ENCODE peak calls at places on chromosomes 6 and 20, in six cellular contexts. S is ovary, X is endothelial cell of umbilical vein, C is sigmoid colon, J is heart left ventricle, A is stomach. Y is an unnamed sample. For H3K4me1, the result is how much of the 10 kb centered on the place peaks cover.

GRCh38 chr6:2225422-2226392 is 19.7 kb downstream of the GMDS start:
- DNase-seq in C (no peak), S (no peak), X (peak), J (no peak), A (peak), Y (no peak)

GRCh38 chr20:2599265-2600060 is 53.0 kb upstream of the NOP56 start:
- DNase-seq in S (no peak), A (no peak), J (no peak), C (no peak), X (no peak), Y (no peak)

GRCh38 chr6:14053776-14054175 is 63.8 kb upstream of the CD83 start:
- DNase-seq in S (no peak), X (no peak), A (no peak), C (no peak), J (no peak), Y (no peak)

GRCh38 chr6:155247618-155248017 is 16.2 kb upstream of the CLDN20 start:
- DNase-seq in S (no peak), J (no peak), X (no peak), A (no peak), C (no peak), Y (no peak)

GRCh38 chr6:37456126-37456525 is 23.1 kb downstream of the CMTR1 start:
- DNase-seq in J (no peak), C (no peak), A (no peak), S (no peak), X (no peak), Y (no peak)

GRCh38 chr20:61874421-61875068 is 191.1 kb downstream of the TAF4 start:
- DNase-seq in A (no peak), S (no peak), C (no peak), X (no peak), J (peak), Y (no peak)

GRCh38 chr6:117317261-117317660 is 51.9 kb downstream of the VGLL2 start:
- DNase-seq in C (no peak), X (no peak), A (no peak), S (no peak), J (no peak), Y (no peak)

GRCh38 chr20:62578294-62578897 is 63.9 kb upstream of the SLCO4A1 start:
- DNase-seq in C (no peak), S (no peak), X (no peak), A (no peak), J (peak), Y (no peak)

GRCh38 chr20:41014557-41015088 is 14.0 kb upstream of the TOP1 start:
- DNase-seq in A (no peak), J (no peak), X (peak), C (no peak), S (no peak), Y (no peak)

GRCh38 chr6:68256391-68256790 is 378.7 kb upstream of the ADGRB3 start:
- DNase-seq in S (no peak), J (no peak), X (no peak), A (no peak), C (no peak), Y (no peak)

GRCh38 chr6:69875715-69876114 is 9.4 kb downstream of the COL19A1 start:
- DNase-seq in X (no peak), C (no peak), A (no peak), J (no peak), S (no peak), Y (no peak)

GRCh38 chr6:28807682-28808280 is 116.0 kb downstream of the TRIM27 start:
- DNase-seq in J (no peak), C (no peak), S (no peak), A (no peak), X (peak), Y (no peak)

GRCh38 chr20:42272516-42272915 is 654.3 kb upstream of the CHD6 start:
- DNase-seq in J (no peak), X (no peak), A (no peak), C (no peak), S (no peak), Y (no peak)

GRCh38 chr6:11575408-11576033 is 38.0 kb downstream of the TMEM170B start:
- DNase-seq in S (no peak), J (peak), A (peak), C (peak), X (peak), Y (peak)

GRCh38 chr6:63509652-63510352 is 62.5 kb upstream of the LOC128125822 start:
- DNase-seq in C (peak), J (peak), A (peak), S (peak), X (no peak), Y (no peak)

GRCh38 chr20:38121741-38122140 is 43.3 kb downstream of the TGM2 start:
- DNase-seq in A (peak), J (no peak), C (no peak), S (no peak), X (no peak), Y (no peak)

GRCh38 chr6:24933868-24934401 is 1.8 kb downstream of the RIPOR2 start:
- DNase-seq in A (no peak), J (no peak), X (peak), C (no peak), S (no peak), Y (no peak)

GRCh38 chr20:57147185-57147584 is 119.3 kb downstream of the BMP7 start:
- DNase-seq in S (no peak), X (no peak), A (no peak), C (no peak), J (no peak), Y (no peak)

GRCh38 chr6:105319331-105319730 is 83.6 kb downstream of the PREP start:
- DNase-seq in S (no peak), J (no peak), X (no peak), A (no peak), C (no peak), Y (no peak)

GRCh38 chr6:31794866-31795615 is 511 bp downstream of the VARS1 start:
- DNase-seq in C (no peak), X (peak), S (no peak), A (no peak), J (no peak), Y (no peak)

GRCh38 chr6:168368971-168369370 is 49.4 kb upstream of the DACT2 start:
- DNase-seq in S (no peak), C (peak), X (no peak), A (no peak), J (no peak), Y (no peak)

GRCh38 chr6:101761124-101761601 is 367.7 kb downstream of the GRIK2 start:
- DNase-seq in C (no peak), A (no peak), S (no peak), J (no peak), X (no peak), Y (no peak)

GRCh38 chr6:144413418-144413817 is 128.3 kb downstream of the UTRN start:
- DNase-seq in J (no peak), A (peak), C (no peak), S (no peak), X (no peak), Y (no peak)

GRCh38 chr6:168157272-168158007 is 78.4 kb upstream of the FRMD1 start:
- DNase-seq in C (peak), X (no peak), A (no peak), S (no peak), J (no peak), Y (no peak)

GRCh38 chr20:32972181-32973076 is 31.8 kb downstream of the SUN5 start:
- DNase-seq in A (no peak), J (no peak), C (peak), S (no peak), X (peak), Y (no peak)

GRCh38 chr6:133333852-133334251 is 92.7 kb downstream of the EYA4 start:
- DNase-seq in S (no peak), A (no peak), X (no peak), C (no peak), J (no peak), Y (no peak)

GRCh38 chr6:90575267-90575666 is 11.6 kb downstream of the MAP3K7 start:
- DNase-seq in S (no peak), A (no peak), J (no peak), X (no peak), C (no peak), Y (no peak)

GRCh38 chr6:163965426-163966348 is 551.2 kb downstream of the QKI start:
- DNase-seq in S (no peak), J (peak), X (peak), C (no peak), A (no peak), Y (no peak)

GRCh38 chr6:114342086-114342825 is 567 bp downstream of the HS3ST5 start:
- DNase-seq in X (no peak), S (no peak), C (no peak), J (no peak), A (no peak), Y (no peak)

GRCh38 chr6:42108071-42108470 is 34.3 kb downstream of the C6orf132 start:
- DNase-seq in S (no peak), J (no peak), A (no peak), C (no peak), X (no peak), Y (no peak)

GRCh38 chr6:135227349-135227748 is 46.2 kb downstream of the MYB start:
- DNase-seq in A (no peak), C (no peak), X (no peak), J (no peak), S (no peak), Y (no peak)

GRCh38 chr6:47752801-47753200 is 29.0 kb upstream of the OPN5 start:
- DNase-seq in A (no peak), C (no peak), S (no peak), J (no peak), X (no peak), Y (no peak)

GRCh38 chr20:48839518-48839917 is 11.7 kb upstream of the PREX1 start:
- DNase-seq in S (no peak), A (no peak), J (no peak), X (no peak), C (no peak), Y (no peak)

GRCh38 chr20:34437330-34437986 is 74.4 kb downstream of the ITCH start:
- DNase-seq in S (no peak), C (no peak), J (no peak), X (peak), A (no peak), Y (no peak)

GRCh38 chr6:169654590-169655391 is 47.0 kb downstream of the WDR27 start:
- DNase-seq in C (peak), S (peak), X (peak), J (no peak), A (peak), Y (peak)
- TF ChIP-seq POLR2A in C (no peak), S (peak), X (peak), J (no peak), A (no peak), Y (no peak)

GRCh38 chr6:128990349-128990748 is 107.4 kb downstream of the LAMA2 start:
- DNase-seq in J (no peak), S (no peak), C (no peak), A (no peak), X (no peak), Y (no peak)

GRCh38 chr6:128990915-128991314 is 108.0 kb downstream of the LAMA2 start:
- DNase-seq in A (no peak), J (no peak), X (no peak), C (no peak), S (no peak), Y (no peak)

GRCh38 chr6:128997880-128998279 is 114.9 kb downstream of the LAMA2 start:
- DNase-seq in S (no peak), C (no peak), J (no peak), X (no peak), A (no peak), Y (no peak)

DNA sequence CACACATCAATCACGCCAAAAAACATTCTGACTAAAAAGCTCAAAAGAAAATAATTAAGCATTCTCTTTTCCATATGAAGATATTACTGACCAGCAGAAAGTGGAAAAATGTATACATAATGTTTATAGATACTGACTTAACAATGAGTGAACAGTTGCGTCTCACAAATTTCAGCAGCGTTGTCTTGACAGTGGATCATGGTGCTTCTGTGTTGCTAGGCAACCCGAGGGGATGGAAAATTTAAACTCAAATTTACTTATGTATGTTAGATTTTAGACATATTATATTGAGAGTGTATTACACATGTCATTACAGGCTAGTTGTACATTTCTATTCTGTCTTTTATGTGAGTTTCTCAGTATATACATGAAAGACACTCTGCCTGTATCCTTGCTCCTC is 110.2 kb downstream of the LAMA2 start:
- DNase-seq in J (no peak), A (no peak), C (no peak), S (no peak), X (no peak), Y (no peak)
- H3K27ac ChIP-seq in J (no peak), A (no peak), C (no peak), S (no peak), X (no peak), Y (no peak)

GRCh38 chr20:47286681-47287080 is 69.8 kb downstream of the ZMYND8 start:
- DNase-seq in A (no peak), C (no peak), J (no peak), X (no peak), S (no peak), Y (no peak)
- H3K4me1 ChIP-seq in A (under half), C (under half), J (under half), X (under half), S (under half), Y (under half)

GRCh38 chr20:53829086-53829703 is 235.6 kb upstream of the ZNF217 start:
- DNase-seq in S (no peak), A (no peak), X (peak), J (no peak), C (peak), Y (no peak)
- TF ChIP-seq POLR2A in S (no peak), A (no peak), X (no peak), J (no peak), C (no peak), Y (peak)

DNA sequence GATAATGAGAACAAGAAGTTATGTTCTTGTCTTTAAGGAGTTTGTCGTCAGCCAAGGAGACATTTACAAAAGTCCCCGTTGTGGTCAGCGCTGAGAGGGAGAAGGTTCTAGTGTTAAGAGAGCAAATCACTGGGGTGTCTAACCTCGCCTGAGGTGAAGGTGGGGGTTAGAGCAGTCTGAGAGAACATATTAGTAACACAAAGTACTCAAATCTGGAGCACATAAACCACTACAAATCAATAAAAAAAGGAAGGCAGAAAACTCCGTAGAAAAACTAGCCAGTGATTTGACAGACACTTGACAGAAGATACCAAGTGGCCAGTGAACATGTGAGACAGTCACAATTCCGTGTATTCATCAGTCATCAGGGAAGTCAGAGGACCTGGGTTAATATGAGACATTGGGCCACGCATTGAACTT is 45.4 kb downstream of the CDS2 start:
- DNase-seq in J (no peak), A (no peak), C (no peak), S (no peak), X (no peak), Y (no peak)
- H3K27ac ChIP-seq in J (peak), A (no peak), C (peak), S (no peak), X (no peak), Y (no peak)

DNA sequence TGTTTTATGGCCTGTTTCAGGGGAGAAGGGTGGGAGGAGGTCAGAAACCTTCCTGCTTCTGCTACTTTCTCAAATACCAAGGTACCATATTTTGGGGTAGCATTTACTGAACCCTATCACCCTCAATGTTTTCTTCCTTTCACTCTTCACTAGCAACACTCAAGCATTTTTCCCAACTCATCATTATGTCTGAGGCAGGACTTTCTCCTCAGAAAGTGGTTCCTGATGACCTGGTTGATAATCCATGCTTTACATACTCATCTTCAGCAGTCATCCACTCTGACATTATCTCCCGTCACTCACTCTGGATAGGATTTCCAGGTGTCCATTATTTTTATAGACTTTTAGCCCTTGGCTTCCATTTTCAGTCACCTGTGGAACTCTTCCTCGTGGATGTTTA is 21.1 kb downstream of the ZNF292 start:
- DNase-seq in X (no peak), C (no peak), S (no peak), J (no peak), A (no peak), Y (no peak)
- H3K4me1 ChIP-seq in X (under half), C (under half), S (under half), J (under half), A (under half), Y (under half)

Y was measured in tibial nerve.